ENCODE peak calls at places on chromosome 7, in six cellular contexts. One of them, this sample, is unnamed.

GRCh38 chr7:90858546-90858945 is 262.4 kb downstream of the CDK14 start:
- DNase-seq in endothelial cell: no peak
- DNase-seq in OCI-LY7: no peak
- DNase-seq in right lobe of liver: no peak
- DNase-seq in astrocyte of the cerebellum: no peak
- DNase-seq in left ventricle myocardium inferior: no peak
- DNase-seq in this sample: no peak

GRCh38 chr7:91694221-91694856 is 186.2 kb downstream of the MTERF1 start:
- DNase-seq in endothelial cell: no peak
- DNase-seq in OCI-LY7: no peak
- DNase-seq in right lobe of liver: no peak
- DNase-seq in astrocyte of the cerebellum: peak
- DNase-seq in left ventricle myocardium inferior: no peak
- DNase-seq in this sample: no peak

GRCh38 chr7:147578196-147578595 is 1012.4 kb upstream of the C7orf33 start:
- DNase-seq in endothelial cell: no peak
- DNase-seq in OCI-LY7: no peak
- DNase-seq in right lobe of liver: no peak
- DNase-seq in astrocyte of the cerebellum: no peak
- DNase-seq in left ventricle myocardium inferior: no peak
- DNase-seq in this sample: no peak

GRCh38 chr7:2104716-2105115 is 128.0 kb downstream of the MAD1L1 start:
- DNase-seq in endothelial cell: no peak
- DNase-seq in OCI-LY7: no peak
- DNase-seq in right lobe of liver: no peak
- DNase-seq in astrocyte of the cerebellum: no peak
- DNase-seq in left ventricle myocardium inferior: no peak
- DNase-seq in this sample: no peak

GRCh38 chr7:69359003-69359555 is 239.2 kb upstream of the AUTS2 start:
- DNase-seq in endothelial cell: no peak
- DNase-seq in OCI-LY7: no peak
- DNase-seq in right lobe of liver: no peak
- DNase-seq in astrocyte of the cerebellum: no peak
- DNase-seq in left ventricle myocardium inferior: no peak
- DNase-seq in this sample: no peak

GRCh38 chr7:136067277-136067676 is 90.1 kb upstream of the MTPN start:
- DNase-seq in endothelial cell: no peak
- DNase-seq in OCI-LY7: no peak
- DNase-seq in right lobe of liver: no peak
- DNase-seq in astrocyte of the cerebellum: no peak
- DNase-seq in left ventricle myocardium inferior: no peak
- DNase-seq in this sample: no peak

GRCh38 chr7:151115836-151116418 is 29.7 kb downstream of the AGAP3 start:
- DNase-seq in endothelial cell: no peak
- DNase-seq in OCI-LY7: no peak
- DNase-seq in right lobe of liver: no peak
- DNase-seq in astrocyte of the cerebellum: no peak
- DNase-seq in left ventricle myocardium inferior: no peak
- DNase-seq in this sample: no peak

GRCh38 chr7:13235961-13236360 is 548.5 kb downstream of the ARL4A start:
- DNase-seq in endothelial cell: no peak
- DNase-seq in OCI-LY7: no peak
- DNase-seq in right lobe of liver: no peak
- DNase-seq in astrocyte of the cerebellum: no peak
- DNase-seq in left ventricle myocardium inferior: no peak
- DNase-seq in this sample: no peak

GRCh38 chr7:5204546-5204945 is 14.5 kb downstream of the WIPI2 start:
- DNase-seq in endothelial cell: no peak
- DNase-seq in OCI-LY7: no peak
- DNase-seq in right lobe of liver: no peak
- DNase-seq in astrocyte of the cerebellum: no peak
- DNase-seq in left ventricle myocardium inferior: no peak
- DNase-seq in this sample: peak

GRCh38 chr7:1695800-1696454 is 25.9 kb downstream of the ELFN1 start:
- DNase-seq in endothelial cell: no peak
- DNase-seq in OCI-LY7: no peak
- DNase-seq in right lobe of liver: no peak
- DNase-seq in astrocyte of the cerebellum: no peak
- DNase-seq in left ventricle myocardium inferior: no peak
- DNase-seq in this sample: peak

GRCh38 chr7:154841731-154842331 is 161.1 kb downstream of the PAXIP1 start:
- DNase-seq in endothelial cell: peak
- DNase-seq in OCI-LY7: no peak
- DNase-seq in right lobe of liver: no peak
- DNase-seq in astrocyte of the cerebellum: no peak
- DNase-seq in left ventricle myocardium inferior: no peak
- DNase-seq in this sample: no peak

GRCh38 chr7:71752171-71752935 is 620.4 kb downstream of the GALNT17 start:
- DNase-seq in endothelial cell: peak
- DNase-seq in OCI-LY7: no peak
- DNase-seq in right lobe of liver: peak
- DNase-seq in astrocyte of the cerebellum: no peak
- DNase-seq in left ventricle myocardium inferior: peak
- DNase-seq in this sample: no peak

GRCh38 chr7:157253850-157254249 is 83.0 kb upstream of the DNAJB6 start:
- DNase-seq in endothelial cell: no peak
- DNase-seq in OCI-LY7: no peak
- DNase-seq in right lobe of liver: peak
- DNase-seq in astrocyte of the cerebellum: no peak
- DNase-seq in left ventricle myocardium inferior: peak
- DNase-seq in this sample: no peak

GRCh38 chr7:117667456-117667855 is 187.6 kb downstream of the CFTR start:
- DNase-seq in endothelial cell: no peak
- DNase-seq in OCI-LY7: no peak
- DNase-seq in right lobe of liver: no peak
- DNase-seq in astrocyte of the cerebellum: no peak
- DNase-seq in left ventricle myocardium inferior: no peak
- DNase-seq in this sample: no peak

GRCh38 chr7:136728945-136729344 is 139.5 kb upstream of the CHRM2 start:
- DNase-seq in endothelial cell: no peak
- DNase-seq in OCI-LY7: no peak
- DNase-seq in right lobe of liver: no peak
- DNase-seq in astrocyte of the cerebellum: no peak
- DNase-seq in left ventricle myocardium inferior: no peak
- DNase-seq in this sample: no peak

GRCh38 chr7:129741011-129741410 is 129.5 kb downstream of the NRF1 start:
- DNase-seq in endothelial cell: no peak
- DNase-seq in OCI-LY7: no peak
- DNase-seq in right lobe of liver: no peak
- DNase-seq in astrocyte of the cerebellum: no peak
- DNase-seq in left ventricle myocardium inferior: no peak
- DNase-seq in this sample: no peak

GRCh38 chr7:128821724-128822123 is 8.5 kb upstream of the FLNC start:
- DNase-seq in endothelial cell: no peak
- DNase-seq in OCI-LY7: no peak
- DNase-seq in right lobe of liver: no peak
- DNase-seq in astrocyte of the cerebellum: no peak
- DNase-seq in left ventricle myocardium inferior: no peak
- DNase-seq in this sample: no peak

GRCh38 chr7:23380961-23381360 is 81.8 kb downstream of the MALSU1 start:
- DNase-seq in endothelial cell: no peak
- DNase-seq in OCI-LY7: no peak
- DNase-seq in right lobe of liver: no peak
- DNase-seq in astrocyte of the cerebellum: no peak
- DNase-seq in left ventricle myocardium inferior: no peak
- DNase-seq in this sample: no peak

DNA sequence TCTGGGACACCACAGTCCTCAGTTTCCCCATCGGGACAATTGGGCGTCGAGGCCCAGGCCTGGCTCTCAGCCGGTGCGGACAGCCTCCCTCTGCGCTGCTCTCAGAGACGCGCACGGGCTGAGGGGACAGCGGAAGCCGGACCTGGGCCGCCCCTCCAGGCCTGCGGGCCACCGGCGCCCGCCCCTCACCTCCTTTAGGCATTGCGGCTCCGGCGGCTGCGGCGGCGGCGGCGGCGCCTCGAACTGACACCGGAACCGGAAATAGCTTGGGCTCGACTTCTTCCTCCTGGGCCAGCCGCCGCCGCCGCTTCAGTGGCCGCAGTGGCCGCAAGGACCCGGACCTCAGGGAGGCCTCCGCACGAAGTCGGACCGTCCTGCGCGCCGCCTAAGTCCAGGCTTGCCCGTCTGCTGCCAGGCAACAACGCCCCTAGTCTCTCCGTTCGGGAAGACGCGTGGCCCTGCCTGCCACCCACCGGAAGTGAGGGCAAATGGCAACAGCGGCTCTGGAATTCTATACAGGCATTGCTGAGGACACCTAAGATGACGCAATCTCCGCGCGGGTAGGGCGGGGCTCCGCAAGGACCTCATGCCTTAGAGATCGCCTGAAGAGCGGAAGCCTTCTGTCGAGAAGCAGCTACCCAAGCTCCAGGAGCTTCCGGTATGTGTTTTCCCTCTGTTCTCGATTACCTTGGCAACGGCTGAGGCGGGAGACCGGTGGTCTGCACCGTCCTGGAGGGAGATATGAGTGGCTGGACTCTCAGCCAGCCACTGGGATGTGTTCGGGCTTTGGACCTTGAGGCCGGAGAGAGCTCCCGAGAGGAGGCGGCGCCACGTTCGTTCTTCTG is at the start of the genes BUD31 and PDAP1:
- DNase-seq in endothelial cell: peak
- DNase-seq in OCI-LY7: peak
- DNase-seq in right lobe of liver: peak
- DNase-seq in astrocyte of the cerebellum: peak
- DNase-seq in left ventricle myocardium inferior: peak
- DNase-seq in this sample: peak
- TF ChIP-seq CTCF in endothelial cell: no peak
- TF ChIP-seq CTCF in OCI-LY7: no peak
- TF ChIP-seq CTCF in right lobe of liver: no peak
- TF ChIP-seq CTCF in astrocyte of the cerebellum: no peak
- TF ChIP-seq CTCF in left ventricle myocardium inferior: peak
- TF ChIP-seq CTCF in this sample: no peak

DNA sequence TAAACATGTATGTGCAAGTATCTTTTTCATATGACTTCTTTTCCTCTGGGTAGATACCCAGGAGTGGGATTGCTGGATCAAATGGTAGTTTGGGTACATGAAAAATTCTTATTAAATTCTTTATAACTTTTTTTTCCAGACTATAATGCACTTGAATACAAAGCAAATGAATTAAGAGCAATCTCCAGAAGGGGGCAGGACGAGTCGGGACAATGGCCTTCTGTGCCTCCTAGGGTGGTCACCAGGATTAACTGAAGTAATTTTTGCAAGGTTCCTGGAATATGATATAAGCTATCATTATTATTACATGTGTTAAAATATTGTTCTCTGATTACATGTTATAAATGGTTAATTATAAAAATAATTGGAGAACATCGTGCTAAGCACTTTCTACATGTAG is 127.2 kb downstream of the PPP1R17 start:
- DNase-seq in endothelial cell: peak
- DNase-seq in OCI-LY7: no peak
- DNase-seq in right lobe of liver: no peak
- DNase-seq in astrocyte of the cerebellum: no peak
- DNase-seq in left ventricle myocardium inferior: no peak
- DNase-seq in this sample: no peak
- TF ChIP-seq CTCF in endothelial cell: no peak
- TF ChIP-seq CTCF in OCI-LY7: peak
- TF ChIP-seq CTCF in right lobe of liver: no peak
- TF ChIP-seq CTCF in astrocyte of the cerebellum: peak
- TF ChIP-seq CTCF in left ventricle myocardium inferior: peak
- TF ChIP-seq CTCF in this sample: peak

DNA sequence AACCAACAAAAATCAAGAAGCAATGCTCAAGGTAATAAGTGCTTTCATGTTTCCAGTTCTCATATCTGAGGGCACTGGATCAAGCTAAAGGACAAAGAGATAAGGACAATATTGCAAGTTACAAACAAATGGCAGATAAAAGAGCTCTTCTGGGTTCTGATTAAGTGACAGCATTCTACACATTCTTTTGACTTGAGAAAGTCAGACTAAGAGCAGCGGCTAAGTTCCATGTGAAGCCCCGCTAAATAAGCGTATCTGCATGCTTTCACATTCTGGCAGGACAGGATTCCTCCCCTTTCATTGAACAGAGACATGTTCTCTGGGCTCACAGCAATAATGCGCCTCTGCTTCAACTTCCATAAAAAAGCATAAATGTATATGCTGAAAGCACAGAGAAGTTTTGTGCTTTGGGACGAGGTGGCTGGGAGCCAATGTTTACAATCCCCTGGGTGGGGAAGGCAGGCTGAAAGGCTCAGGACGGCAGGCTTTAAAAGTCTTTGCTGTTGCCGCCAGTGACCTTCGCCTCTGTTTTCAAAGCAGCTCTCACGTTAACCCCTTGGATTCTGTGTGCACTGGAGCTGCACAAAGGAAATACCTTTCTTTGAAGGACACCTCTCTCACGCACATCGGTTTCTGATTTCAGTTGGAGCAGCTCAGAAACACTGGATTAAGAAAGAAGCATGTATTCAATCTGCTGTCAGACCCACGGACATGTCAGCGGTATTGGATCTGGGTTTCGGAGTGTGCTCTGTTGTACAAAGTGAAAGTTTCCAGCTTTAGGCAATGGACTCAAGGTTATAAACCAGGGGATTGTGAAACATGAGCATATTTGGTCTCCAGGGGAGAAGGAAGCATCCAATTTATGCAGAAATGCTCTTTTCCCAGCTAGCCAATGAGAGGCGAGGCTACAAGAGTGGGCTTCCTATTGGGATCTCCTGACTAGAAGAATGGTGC is 105.4 kb upstream of the FAM133B start:
- DNase-seq in endothelial cell: peak
- DNase-seq in OCI-LY7: no peak
- DNase-seq in right lobe of liver: peak
- DNase-seq in astrocyte of the cerebellum: peak
- DNase-seq in left ventricle myocardium inferior: peak
- DNase-seq in this sample: no peak
- TF ChIP-seq CTCF in endothelial cell: no peak
- TF ChIP-seq CTCF in OCI-LY7: no peak
- TF ChIP-seq CTCF in right lobe of liver: no peak
- TF ChIP-seq CTCF in astrocyte of the cerebellum: no peak
- TF ChIP-seq CTCF in left ventricle myocardium inferior: no peak
- TF ChIP-seq CTCF in this sample: no peak

DNA sequence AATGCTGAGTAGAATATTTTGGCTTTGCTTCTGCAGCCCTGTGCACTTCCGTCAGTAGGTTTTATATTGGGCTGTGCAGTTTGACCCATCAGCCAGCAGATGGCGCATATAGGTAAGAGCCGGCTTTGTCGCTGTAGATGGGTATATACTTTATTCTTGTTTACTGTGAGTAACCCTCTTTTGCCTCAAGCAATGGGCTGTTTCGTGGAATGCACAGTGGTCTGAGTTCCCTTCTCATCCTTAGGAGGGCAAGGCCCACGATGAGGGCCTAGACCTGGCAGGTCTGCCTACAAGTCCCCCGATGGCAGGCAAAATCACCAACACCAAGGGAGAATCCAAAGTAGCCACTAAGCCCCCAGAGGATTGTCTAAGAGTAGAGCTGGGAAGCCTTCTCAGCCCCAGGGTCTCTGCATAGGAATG is 1002.9 kb upstream of the KCND2 start:
- DNase-seq in endothelial cell: peak
- DNase-seq in OCI-LY7: peak
- DNase-seq in right lobe of liver: peak
- DNase-seq in astrocyte of the cerebellum: peak
- DNase-seq in left ventricle myocardium inferior: no peak
- DNase-seq in this sample: peak
- TF ChIP-seq CTCF in endothelial cell: peak
- TF ChIP-seq CTCF in OCI-LY7: peak
- TF ChIP-seq CTCF in right lobe of liver: peak
- TF ChIP-seq CTCF in astrocyte of the cerebellum: peak
- TF ChIP-seq CTCF in left ventricle myocardium inferior: peak
- TF ChIP-seq CTCF in this sample: peak